ENCODE peak calls at places on chromosomes 12 and 14, in seven cellular contexts. Q, R, B, L, K, X and E are unnamed samples.

GRCh38 chr12:11652351-11653040 is 3.0 kb downstream of the ETV6 start:
- DNase-seq in Q (no peak), R (no peak), B (peak), L (peak), K (peak), X (peak), E (no peak)

GRCh38 chr14:95189400-95190162 is 32.3 kb upstream of the DICER1 start:
- DNase-seq in Q (no peak), R (no peak), B (no peak), L (no peak), K (no peak), X (no peak), E (no peak)

GRCh38 chr12:56224954-56225353 is 812 bp downstream of the NABP2 start:
- DNase-seq in Q (no peak), R (no peak), B (no peak), L (no peak), K (no peak), X (no peak), E (no peak)

GRCh38 chr12:67154876-67155275 is 114.3 kb upstream of the CAND1 start:
- DNase-seq in Q (no peak), R (no peak), B (no peak), L (no peak), K (no peak), X (no peak), E (no peak)

GRCh38 chr12:108514973-108515814 is at the start of gene FICD:
- DNase-seq in Q (peak), R (peak), B (peak), L (peak), K (peak), X (peak), E (peak)

GRCh38 chr14:54048311-54048710 is 91.7 kb upstream of the BMP4 start:
- DNase-seq in Q (no peak), R (no peak), B (no peak), L (peak), K (no peak), X (peak), E (no peak)

GRCh38 chr12:88658009-88658408 is 77.7 kb upstream of the KITLG start:
- DNase-seq in Q (no peak), R (no peak), B (peak), L (no peak), K (peak), X (no peak), E (no peak)

GRCh38 chr12:109157986-109158385 is 41.6 kb downstream of the ACACB start:
- DNase-seq in Q (no peak), R (no peak), B (no peak), L (no peak), K (no peak), X (no peak), E (peak)

GRCh38 chr12:127013222-127013621 is 1253.7 kb upstream of the TMEM132C start:
- DNase-seq in Q (no peak), R (no peak), B (no peak), L (no peak), K (no peak), X (no peak), E (no peak)

GRCh38 chr12:89544730-89545184 is 18.9 kb upstream of the POC1B start:
- DNase-seq in Q (peak), R (no peak), B (peak), L (peak), K (peak), X (no peak), E (no peak)

GRCh38 chr12:42893802-42894201 is 304.3 kb upstream of the PRICKLE1 start:
- DNase-seq in Q (no peak), R (no peak), B (no peak), L (no peak), K (no peak), X (no peak), E (no peak)

GRCh38 chr12:12510141-12510540 is 52.5 kb downstream of the DUSP16 start:
- DNase-seq in Q (no peak), R (no peak), B (no peak), L (no peak), K (no peak), X (no peak), E (no peak)

GRCh38 chr12:103505371-103506236 is 9.8 kb upstream of the C12orf42 start:
- DNase-seq in Q (no peak), R (no peak), B (no peak), L (no peak), K (no peak), X (no peak), E (no peak)

GRCh38 chr12:119398190-119398589 is 63.7 kb downstream of the CCDC60 start:
- DNase-seq in Q (no peak), R (no peak), B (no peak), L (no peak), K (no peak), X (no peak), E (no peak)

GRCh38 chr12:7934560-7935463 is 1.2 kb downstream of the SLC2A3 start:
- DNase-seq in Q (no peak), R (no peak), B (no peak), L (no peak), K (no peak), X (peak), E (no peak)

GRCh38 chr12:102429211-102429610 is 51.2 kb downstream of the IGF1 start:
- DNase-seq in Q (no peak), R (no peak), B (no peak), L (no peak), K (no peak), X (no peak), E (no peak)

GRCh38 chr14:98984719-98985041 is 287.3 kb downstream of the BCL11B start:
- DNase-seq in Q (no peak), R (no peak), B (no peak), L (peak), K (no peak), X (peak), E (no peak)

GRCh38 chr12:100141666-100141997 is 1.0 kb downstream of the BLTP3B start:
- DNase-seq in Q (no peak), R (no peak), B (peak), L (no peak), K (no peak), X (peak), E (no peak)

GRCh38 chr12:132153501-132154340 is 9.5 kb downstream of the NOC4L start:
- DNase-seq in Q (peak), R (peak), B (peak), L (peak), K (peak), X (peak), E (no peak)

GRCh38 chr14:63986789-63987533 is 134.2 kb downstream of the SYNE2 start:
- DNase-seq in Q (no peak), R (no peak), B (no peak), L (peak), K (no peak), X (peak), E (no peak)

GRCh38 chr12:80634903-80635302 is 72.5 kb upstream of the MYF6 start:
- DNase-seq in Q (no peak), R (no peak), B (no peak), L (no peak), K (no peak), X (no peak), E (no peak)
- H3K4me3 ChIP-seq in Q (no peak), R (no peak), B (no peak), L (no peak), K (no peak), X (no peak), E (no peak)

GRCh38 chr12:45518516-45519235 is 210.8 kb upstream of the ARID2 start:
- DNase-seq in Q (no peak), R (no peak), B (no peak), L (no peak), K (no peak), X (peak), E (no peak)
- TF ChIP-seq POLR2A in Q (no peak), R (no peak), B (no peak), L (no peak), K (no peak), X (no peak), E (no peak)

GRCh38 chr14:22837059-22837749 is 819 bp downstream of the MMP14 start:
- DNase-seq in Q (peak), R (no peak), B (no peak), L (peak), K (peak), X (peak), E (no peak)

GRCh38 chr14:22836301-22837058 is at the start of gene MMP14:
- DNase-seq in Q (peak), R (no peak), B (peak), L (peak), K (peak), X (peak), E (peak)

GRCh38 chr14:22837750-22838538 is 1.6 kb downstream of the MMP14 start:
- DNase-seq in Q (no peak), R (no peak), B (peak), L (peak), K (peak), X (peak), E (peak)

GRCh38 chr14:22839159-22839779 is 2.9 kb downstream of the MMP14 start:
- DNase-seq in Q (no peak), R (no peak), B (peak), L (peak), K (no peak), X (peak), E (peak)

DNA sequence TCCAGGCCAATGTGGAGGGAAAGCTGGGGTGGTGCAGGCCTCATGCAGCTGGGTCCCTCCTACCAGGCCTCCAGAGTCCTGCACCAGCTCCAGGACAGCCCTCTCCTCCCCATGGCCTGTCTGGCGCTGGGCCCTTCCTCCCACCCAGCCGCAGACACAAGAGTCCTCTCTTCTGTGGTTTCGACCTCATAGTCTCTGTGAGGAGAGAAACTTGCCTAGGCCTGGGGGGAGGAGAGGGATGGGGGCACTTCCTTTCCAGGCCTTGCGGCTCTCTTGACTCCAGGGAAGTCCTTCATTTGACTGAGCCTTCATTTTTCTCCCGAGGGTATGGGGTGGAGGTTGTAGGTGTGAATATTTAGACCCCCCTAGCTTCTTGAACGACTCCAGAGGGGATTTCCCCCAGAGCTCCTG is 2.3 kb downstream of the MMP14 start:
- DNase-seq in Q (no peak), R (no peak), B (no peak), L (peak), K (peak), X (peak), E (no peak)
- H3K4me3 ChIP-seq in Q (peak), R (peak), B (peak), L (peak), K (peak), X (peak), E (peak)

GRCh38 chr12:53963434-53964314 is 9.0 kb downstream of the HOXC12 start:
- DNase-seq in Q (no peak), R (no peak), B (no peak), L (no peak), K (no peak), X (no peak), E (no peak)
- TF ChIP-seq POLR2A in Q (no peak), R (no peak), B (no peak), L (no peak), K (no peak), X (no peak), E (no peak)

GRCh38 chr14:96206461-96206860 is 1.8 kb downstream of the BDKRB2 start:
- DNase-seq in Q (no peak), R (no peak), B (peak), L (peak), K (no peak), X (peak), E (no peak)
- H3K4me3 ChIP-seq in Q (no peak), R (no peak), B (no peak), L (no peak), K (no peak), X (no peak), E (no peak)